ENCODE peak calls at places on chromosomes 13 and 19, in four cellular contexts. One of them, this sample, is unnamed.

GRCh38 chr19:17337675-17338439 is 504 bp downstream of the GTPBP3 start:
- DNase-seq in HCT116: no peak
- DNase-seq in GM12878: no peak
- DNase-seq in H1: peak; percentile 70
- DNase-seq in this sample: peak; percentile 72

GRCh38 chr19:42683917-42684513 is 56.3 kb downstream of the PSG3 start:
- DNase-seq in HCT116: peak; percentile 28
- DNase-seq in GM12878: no peak
- DNase-seq in H1: peak; percentile 46
- DNase-seq in this sample: peak; percentile 40

GRCh38 chr19:4676955-4677731 is 7.0 kb upstream of the MYDGF start:
- DNase-seq in HCT116: peak; percentile 83
- DNase-seq in GM12878: no peak
- DNase-seq in H1: peak; percentile 91
- DNase-seq in this sample: peak; percentile 70

GRCh38 chr13:54241719-54242118 is 1213.1 kb downstream of the OLFM4 start:
- DNase-seq in HCT116: no peak
- DNase-seq in GM12878: no peak
- DNase-seq in H1: no peak
- DNase-seq in this sample: no peak

GRCh38 chr19:8366121-8366581 is 2.2 kb downstream of the ANGPTL4 start:
- DNase-seq in HCT116: no peak
- DNase-seq in GM12878: no peak
- DNase-seq in H1: no peak
- DNase-seq in this sample: peak; percentile 15

GRCh38 chr13:98300956-98301641 is 124.0 kb upstream of the RNF113B start:
- DNase-seq in HCT116: no peak
- DNase-seq in GM12878: no peak
- DNase-seq in H1: no peak
- DNase-seq in this sample: no peak

GRCh38 chr13:101289764-101290163 is 126.5 kb downstream of the NALCN start:
- DNase-seq in HCT116: no peak
- DNase-seq in GM12878: no peak
- DNase-seq in H1: peak; percentile 67
- DNase-seq in this sample: no peak

GRCh38 chr19:3179739-3180293 is 1.2 kb downstream of the S1PR4 start:
- DNase-seq in HCT116: no peak
- DNase-seq in GM12878: no peak
- DNase-seq in H1: no peak
- DNase-seq in this sample: no peak

GRCh38 chr13:32252812-32253440 is 62.2 kb downstream of the ZAR1L start:
- DNase-seq in HCT116: no peak
- DNase-seq in GM12878: no peak
- DNase-seq in H1: no peak
- DNase-seq in this sample: no peak

GRCh38 chr13:42798118-42798517 is 16.7 kb downstream of the FAM216B start:
- DNase-seq in HCT116: no peak
- DNase-seq in GM12878: no peak
- DNase-seq in H1: no peak
- DNase-seq in this sample: no peak

GRCh38 chr19:4913996-4914735 is 4.9 kb downstream of the UHRF1 start:
- DNase-seq in HCT116: no peak
- DNase-seq in GM12878: no peak
- DNase-seq in H1: no peak
- DNase-seq in this sample: no peak

GRCh38 chr13:25980255-25980654 is 71.6 kb downstream of the SHISA2 start:
- DNase-seq in HCT116: peak; percentile 18
- DNase-seq in GM12878: no peak
- DNase-seq in H1: no peak
- DNase-seq in this sample: peak; percentile 9

GRCh38 chr19:21848706-21849105 is 12.7 kb upstream of the ZNF43 start:
- DNase-seq in HCT116: no peak
- DNase-seq in GM12878: no peak
- DNase-seq in H1: no peak
- DNase-seq in this sample: no peak

GRCh38 chr19:44003461-44004134 is 841 bp downstream of the ZNF230 start:
- DNase-seq in HCT116: no peak
- DNase-seq in GM12878: no peak
- DNase-seq in H1: peak; percentile 44
- DNase-seq in this sample: peak; percentile 18

GRCh38 chr19:42275517-42275916 is 6.5 kb downstream of the CIC start:
- DNase-seq in HCT116: no peak
- DNase-seq in GM12878: no peak
- DNase-seq in H1: no peak
- DNase-seq in this sample: no peak

GRCh38 chr19:45670670-45671453 is 2.8 kb downstream of the GIPR start:
- DNase-seq in HCT116: peak; percentile 93
- DNase-seq in GM12878: peak; percentile 62
- DNase-seq in H1: peak; percentile 100
- DNase-seq in this sample: peak; percentile 100

GRCh38 chr19:36340786-36341386 is 38.1 kb downstream of the ZFP14 start:
- DNase-seq in HCT116: no peak
- DNase-seq in GM12878: no peak
- DNase-seq in H1: no peak
- DNase-seq in this sample: no peak

GRCh38 chr19:41808663-41809566 is 12.5 kb downstream of the CEACAM3 start:
- DNase-seq in HCT116: no peak
- DNase-seq in GM12878: no peak
- DNase-seq in H1: no peak
- DNase-seq in this sample: no peak

DNA sequence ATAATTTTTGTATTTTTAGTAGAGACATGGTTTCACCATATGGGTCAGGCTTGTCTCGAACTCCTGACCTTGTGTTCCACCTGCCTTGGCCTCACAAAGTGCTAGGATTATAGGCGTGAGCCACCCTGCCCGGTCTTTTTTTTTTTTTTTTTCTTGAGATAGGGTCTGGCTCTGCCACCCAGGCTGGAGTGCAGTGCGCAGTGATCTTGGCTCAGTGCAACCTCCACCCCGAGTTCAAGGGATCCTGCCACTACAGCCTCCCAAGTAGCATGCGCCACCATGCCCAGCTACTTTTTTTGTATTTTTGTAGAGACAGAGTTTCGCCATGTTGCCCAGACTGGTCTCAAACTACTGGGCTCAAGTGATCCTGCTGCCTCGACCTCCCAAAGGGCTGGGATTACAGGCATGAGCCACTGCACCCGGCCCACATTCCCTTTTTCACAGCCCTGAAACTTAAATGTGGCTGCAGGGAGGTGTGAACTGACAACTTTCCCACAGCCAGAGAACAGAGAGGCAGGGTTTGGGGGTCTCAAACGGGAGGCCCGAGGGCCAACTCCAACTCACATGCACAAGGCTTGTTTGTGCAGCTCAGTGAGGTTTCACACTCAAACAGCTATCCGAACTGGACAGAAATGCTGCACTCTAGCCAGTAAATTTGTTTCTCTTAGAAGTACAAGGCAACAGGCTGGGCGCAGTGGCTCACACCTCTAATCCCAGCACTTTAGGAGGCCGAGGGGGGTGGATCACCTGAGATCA is 4.4 kb upstream of the S1PR5 start:
- DNase-seq in HCT116: no peak
- DNase-seq in GM12878: no peak
- DNase-seq in H1: no peak
- DNase-seq in this sample: no peak
- TF ChIP-seq EGR1 in HCT116: no peak
- TF ChIP-seq EGR1 in GM12878: no peak
- TF ChIP-seq EGR1 in H1: no peak
- TF ChIP-seq EGR1 in this sample: no peak

DNA sequence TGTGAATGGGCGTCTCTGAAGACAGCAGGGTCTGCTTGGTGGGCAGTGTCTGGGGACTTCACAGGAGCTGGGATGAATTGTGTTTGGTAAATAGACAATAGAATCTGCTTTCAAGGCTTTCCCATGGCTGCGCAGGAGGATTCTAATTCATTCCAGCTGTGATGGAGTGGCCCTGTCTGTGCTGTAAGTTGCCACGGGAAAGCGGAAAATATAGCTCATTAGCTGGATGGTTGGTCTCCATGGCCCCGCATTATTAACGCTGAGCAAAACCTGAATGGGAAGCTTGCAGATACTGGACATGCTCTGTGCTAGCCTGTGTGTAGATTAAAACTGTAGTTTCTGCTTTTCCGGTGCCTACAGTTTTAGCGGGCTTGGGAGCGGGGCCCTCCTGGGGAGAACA is 15.6 kb upstream of the C1QTNF9 start:
- DNase-seq in HCT116: no peak
- DNase-seq in GM12878: no peak
- DNase-seq in H1: no peak
- DNase-seq in this sample: no peak
- TF ChIP-seq EGR1 in HCT116: no peak
- TF ChIP-seq EGR1 in GM12878: no peak
- TF ChIP-seq EGR1 in H1: no peak
- TF ChIP-seq EGR1 in this sample: no peak

GRCh38 chr13:29386246-29386645 is 209.2 kb downstream of the SLC7A1 start:
- DNase-seq in HCT116: no peak
- DNase-seq in GM12878: no peak
- DNase-seq in H1: no peak
- DNase-seq in this sample: no peak

GRCh38 chr13:29379281-29379680 is 216.2 kb downstream of the SLC7A1 start:
- DNase-seq in HCT116: no peak
- DNase-seq in GM12878: no peak
- DNase-seq in H1: no peak
- DNase-seq in this sample: no peak

GRCh38 chr13:29382021-29382420 is 213.5 kb downstream of the SLC7A1 start:
- DNase-seq in HCT116: no peak
- DNase-seq in GM12878: no peak
- DNase-seq in H1: no peak
- DNase-seq in this sample: no peak

GRCh38 chr13:29383476-29383875 is 212.0 kb downstream of the SLC7A1 start:
- DNase-seq in HCT116: no peak
- DNase-seq in GM12878: no peak
- DNase-seq in H1: no peak
- DNase-seq in this sample: no peak

GRCh38 chr13:29384466-29384865 is 211.0 kb downstream of the SLC7A1 start:
- DNase-seq in HCT116: no peak
- DNase-seq in GM12878: no peak
- DNase-seq in H1: no peak
- DNase-seq in this sample: peak; percentile 53
- TF ChIP-seq EGR1 in HCT116: no peak
- TF ChIP-seq EGR1 in GM12878: no peak
- TF ChIP-seq EGR1 in H1: no peak
- TF ChIP-seq EGR1 in this sample: no peak

DNA sequence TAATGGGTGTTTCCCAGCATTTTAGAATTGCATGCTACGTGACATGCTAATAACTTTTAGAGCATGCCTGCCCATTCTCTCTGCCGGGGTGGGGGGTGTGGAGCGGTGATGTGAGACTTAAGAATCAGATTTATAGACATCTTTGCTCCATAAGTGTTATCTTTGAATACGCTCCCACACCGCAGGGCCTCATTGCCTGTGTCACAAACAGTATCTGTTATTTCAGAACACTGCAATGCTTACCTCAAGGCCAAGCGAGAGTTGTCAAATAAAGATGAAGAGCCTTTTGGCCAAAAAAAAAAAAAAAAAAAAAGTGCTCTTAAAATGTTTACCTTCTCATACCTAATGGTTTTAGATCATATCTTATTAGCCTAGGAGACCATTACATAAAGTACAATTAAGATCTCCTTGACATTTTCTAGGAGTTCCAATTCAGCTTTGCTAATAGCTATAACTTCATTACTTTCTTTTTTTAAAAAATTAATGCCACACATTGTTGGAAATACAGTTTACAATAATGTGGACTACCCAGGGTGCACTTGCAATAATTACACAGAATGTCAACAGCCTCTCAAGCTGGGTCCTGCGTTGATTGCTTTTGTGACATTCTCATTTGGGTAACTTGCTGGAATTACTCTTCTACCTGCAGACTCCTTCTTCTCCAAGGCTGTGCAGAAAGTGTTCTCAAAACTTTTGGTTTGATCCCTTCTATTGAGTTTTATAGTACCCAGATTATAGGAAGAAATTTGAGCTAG is 525.3 kb downstream of the KLF12 start:
- DNase-seq in HCT116: no peak
- DNase-seq in GM12878: no peak
- DNase-seq in H1: no peak
- DNase-seq in this sample: no peak
- TF ChIP-seq EGR1 in HCT116: no peak
- TF ChIP-seq EGR1 in GM12878: no peak
- TF ChIP-seq EGR1 in H1: no peak
- TF ChIP-seq EGR1 in this sample: no peak

DNA sequence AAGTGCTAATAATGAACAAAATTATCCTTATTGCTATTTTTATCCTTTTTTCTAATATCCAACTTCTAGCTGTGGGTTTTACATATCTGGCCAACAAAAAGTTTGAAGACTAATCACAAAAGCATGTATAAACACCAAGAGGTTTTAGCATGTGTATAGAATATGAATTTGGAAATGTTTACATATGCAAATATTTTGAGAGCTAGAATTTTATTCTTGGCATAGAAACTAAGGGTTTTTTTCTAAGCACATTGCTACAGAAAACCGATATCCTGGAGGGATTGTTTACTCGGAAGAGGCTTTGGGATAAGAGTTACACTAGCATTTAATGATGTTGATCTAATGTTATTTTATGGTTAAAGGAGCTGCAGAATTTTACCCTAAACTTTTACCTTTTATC is 392.1 kb downstream of the EFNB2 start:
- DNase-seq in HCT116: no peak
- DNase-seq in GM12878: no peak
- DNase-seq in H1: no peak
- DNase-seq in this sample: no peak
- TF ChIP-seq EGR1 in HCT116: no peak
- TF ChIP-seq EGR1 in GM12878: no peak
- TF ChIP-seq EGR1 in H1: no peak
- TF ChIP-seq EGR1 in this sample: no peak

GRCh38 chr13:40342901-40343300 is 323.5 kb downstream of the FOXO1 start:
- DNase-seq in HCT116: no peak
- DNase-seq in GM12878: no peak
- DNase-seq in H1: no peak
- DNase-seq in this sample: no peak

GRCh38 chr13:40341501-40341900 is 324.9 kb downstream of the FOXO1 start:
- DNase-seq in HCT116: no peak
- DNase-seq in GM12878: no peak
- DNase-seq in H1: peak; percentile 39
- DNase-seq in this sample: no peak

GRCh38 chr13:40341086-40341471 is 325.4 kb downstream of the FOXO1 start:
- DNase-seq in HCT116: no peak
- DNase-seq in GM12878: no peak
- DNase-seq in H1: no peak
- DNase-seq in this sample: no peak

GRCh38 chr13:40343550-40344269 is 322.7 kb downstream of the FOXO1 start:
- DNase-seq in HCT116: no peak
- DNase-seq in GM12878: no peak
- DNase-seq in H1: no peak
- DNase-seq in this sample: no peak

GRCh38 chr13:40342461-40342860 is 324.0 kb downstream of the FOXO1 start:
- DNase-seq in HCT116: no peak
- DNase-seq in GM12878: no peak
- DNase-seq in H1: peak; percentile 36
- DNase-seq in this sample: no peak
- TF ChIP-seq EGR1 in HCT116: no peak
- TF ChIP-seq EGR1 in GM12878: no peak
- TF ChIP-seq EGR1 in H1: no peak
- TF ChIP-seq EGR1 in this sample: no peak

This sample was measured in K562.